ENCODE peak calls at places on chromosome 21, in five cellular contexts. H is colonic mucosa, T is kidney, V is right lobe of liver, S is fibroblast of lung. R is an unnamed sample.

GRCh38 chr21:46168238-46168637 is 12.9 kb upstream of the FTCD start:
- DNase-seq in H (peak; percentile 7), T (peak; percentile 71), V (no peak), S (no peak), R (no peak)

GRCh38 chr21:44996983-44997936 is 57.4 kb downstream of the SLX9 start:
- DNase-seq in H (no peak), T (peak; percentile 70), V (peak; percentile 50), S (no peak), R (no peak)

GRCh38 chr21:17128132-17128531 is 384.7 kb upstream of the CXADR start:
- DNase-seq in H (no peak), T (no peak), V (no peak), S (no peak), R (no peak)

GRCh38 chr21:44929799-44930542 is 9.3 kb upstream of the ITGB2 start:
- DNase-seq in H (no peak), T (peak; percentile 50), V (peak; percentile 37), S (no peak), R (no peak)

GRCh38 chr21:38751379-38752050 is 54.2 kb upstream of the ETS2 start:
- DNase-seq in H (no peak), T (peak; percentile 87), V (no peak), S (peak; percentile 81), R (no peak)

GRCh38 chr21:44760376-44760775 is 41.2 kb downstream of the UBE2G2 start:
- DNase-seq in H (no peak), T (no peak), V (no peak), S (no peak), R (no peak)

GRCh38 chr21:45381865-45382697 is 22.9 kb upstream of the COL18A1 start:
- DNase-seq in H (no peak), T (peak; percentile 73), V (peak; percentile 38), S (no peak), R (no peak)

GRCh38 chr21:36700961-36701911 is 2.3 kb downstream of the SIM2 start:
- DNase-seq in H (no peak), T (peak; percentile 75), V (no peak), S (no peak), R (no peak)

GRCh38 chr21:45277101-45278045 is 10.3 kb downstream of the POFUT2 start:
- DNase-seq in H (no peak), T (peak; percentile 74), V (peak; percentile 49), S (no peak), R (no peak)

GRCh38 chr21:45598109-45598508 is 45.4 kb upstream of the PCBP3 start:
- DNase-seq in H (no peak), T (peak; percentile 59), V (peak; percentile 42), S (no peak), R (no peak)

GRCh38 chr21:36854391-36854790 is 112.1 kb downstream of the HLCS start:
- DNase-seq in H (peak; percentile 53), T (no peak), V (no peak), S (no peak), R (peak; percentile 22)

GRCh38 chr21:39484711-39485264 is 33.0 kb downstream of the SH3BGR start:
- DNase-seq in H (no peak), T (no peak), V (no peak), S (peak; percentile 17), R (no peak)

GRCh38 chr21:46005481-46005881 is 23.9 kb downstream of the COL6A1 start:
- DNase-seq in H (peak; percentile 11), T (no peak), V (no peak), S (no peak), R (no peak)

GRCh38 chr21:38938343-38938742 is 132.6 kb downstream of the ETS2 start:
- DNase-seq in H (no peak), T (no peak), V (no peak), S (no peak), R (no peak)

GRCh38 chr21:22885079-22885478 is 1886.9 kb downstream of the NCAM2 start:
- DNase-seq in H (no peak), T (no peak), V (no peak), S (no peak), R (no peak)

GRCh38 chr21:17472592-17473271 is 40.1 kb upstream of the CXADR start:
- DNase-seq in H (peak; percentile 80), T (no peak), V (peak; percentile 60), S (no peak), R (peak; percentile 99)

GRCh38 chr21:17089121-17089520 is 423.7 kb upstream of the CXADR start:
- DNase-seq in H (no peak), T (no peak), V (no peak), S (no peak), R (no peak)

GRCh38 chr21:36459098-36459497 is 20.8 kb downstream of the CLDN14 start:
- DNase-seq in H (no peak), T (no peak), V (no peak), S (no peak), R (no peak)

GRCh38 chr21:45146301-45146700 is 71.9 kb downstream of the ADARB1 start:
- DNase-seq in H (no peak), T (no peak), V (no peak), S (no peak), R (no peak)

GRCh38 chr21:14452031-14452778 is 69.3 kb upstream of the HSPA13 start:
- DNase-seq in H (no peak), T (no peak), V (no peak), S (no peak), R (no peak)

GRCh38 chr21:19475525-19475924 is 1071.9 kb upstream of the TMPRSS15 start:
- DNase-seq in H (no peak), T (no peak), V (no peak), S (no peak), R (no peak)

GRCh38 chr21:45383615-45384201 is 21.3 kb upstream of the COL18A1 start:
- DNase-seq in H (no peak), T (peak; percentile 64), V (peak; percentile 50), S (no peak), R (no peak)

GRCh38 chr21:19321688-19322087 is 918.1 kb upstream of the TMPRSS15 start:
- DNase-seq in H (no peak), T (no peak), V (no peak), S (no peak), R (no peak)

DNA sequence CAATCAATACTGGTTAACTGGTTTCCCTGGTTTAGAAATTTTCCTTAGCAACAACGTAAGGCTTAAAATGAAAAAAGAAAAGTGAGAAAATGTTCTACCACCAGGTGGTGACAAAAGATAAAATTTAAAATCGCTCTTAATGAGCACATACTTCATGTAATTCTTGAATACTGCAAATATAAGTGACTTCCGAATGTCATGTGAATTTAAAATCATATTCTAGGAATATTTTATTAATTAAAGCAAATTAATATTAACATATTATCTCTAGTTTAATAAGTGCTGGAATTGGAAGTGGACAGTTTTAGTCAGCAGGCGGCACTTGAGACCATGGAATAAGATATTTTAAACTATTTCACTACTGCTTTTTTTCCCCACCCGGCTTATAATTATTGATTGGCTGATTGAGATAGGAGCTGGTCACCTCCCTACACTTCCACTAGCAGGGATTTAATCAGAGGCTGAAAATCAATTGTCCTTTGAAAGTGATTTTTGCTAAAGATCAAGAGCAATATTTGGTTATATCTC is 5.0 kb upstream of the ADAMTS1 start:
- DNase-seq in H (no peak), T (no peak), V (no peak), S (peak; percentile 29), R (peak; percentile 33)
- H3K4me3 ChIP-seq in H (no peak overlapping the region), T (no peak overlapping the region), V (no peak overlapping the region), S (no peak overlapping the region), R (no peak overlapping the region)

GRCh38 chr21:43605320-43606244 is 53.7 kb downstream of the HSF2BP start:
- DNase-seq in H (no peak), T (no peak), V (no peak), S (no peak), R (no peak)

GRCh38 chr21:43604505-43605204 is 54.6 kb downstream of the HSF2BP start:
- DNase-seq in H (no peak), T (no peak), V (no peak), S (no peak), R (no peak)

GRCh38 chr21:43603230-43603626 is 56.1 kb downstream of the HSF2BP start:
- DNase-seq in H (no peak), T (no peak), V (no peak), S (no peak), R (no peak)

GRCh38 chr21:43602277-43603229 is 56.7 kb downstream of the HSF2BP start:
- DNase-seq in H (no peak), T (no peak), V (no peak), S (no peak), R (no peak)

GRCh38 chr21:43603641-43604504 is 55.4 kb downstream of the HSF2BP start:
- DNase-seq in H (no peak), T (no peak), V (no peak), S (peak; percentile 71), R (no peak)
- H3K27ac ChIP-seq in H (no peak overlapping the region), T (no peak overlapping the region), V (no peak overlapping the region), S (no peak overlapping the region), R (peak overlapping the region; percentile 21)

GRCh38 chr21:34986561-34987533 is 62.3 kb downstream of the RUNX1 start:
- DNase-seq in H (no peak), T (no peak), V (no peak), S (peak; percentile 98), R (peak; percentile 42)

GRCh38 chr21:34980423-34981115 is 68.5 kb downstream of the RUNX1 start:
- DNase-seq in H (no peak), T (no peak), V (no peak), S (peak; percentile 65), R (no peak)

GRCh38 chr21:34981793-34982192 is 67.3 kb downstream of the RUNX1 start:
- DNase-seq in H (no peak), T (no peak), V (no peak), S (no peak), R (no peak)

GRCh38 chr21:34984356-34984755 is 64.7 kb downstream of the RUNX1 start:
- DNase-seq in H (no peak), T (no peak), V (no peak), S (no peak), R (no peak)

DNA sequence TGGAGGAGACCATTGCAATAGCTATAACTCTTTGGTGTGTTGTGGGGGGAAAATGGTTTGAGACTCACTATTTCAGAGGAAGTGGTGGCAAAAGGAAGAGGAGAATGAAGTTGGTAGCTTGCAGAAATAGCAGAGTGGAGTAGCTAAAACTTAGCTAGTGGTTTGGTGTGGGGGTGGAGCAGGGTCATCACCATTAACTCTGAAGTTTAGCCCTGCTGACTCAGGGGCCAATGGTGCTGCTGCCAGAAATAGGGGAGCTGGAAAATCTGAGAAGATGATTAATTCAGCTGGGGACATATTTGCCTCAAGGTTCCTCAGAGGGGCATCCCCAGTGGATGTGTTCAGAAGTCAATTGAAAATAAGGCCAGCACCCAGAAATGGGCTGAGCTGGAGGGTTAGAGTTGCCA is 65.4 kb downstream of the RUNX1 start:
- DNase-seq in H (no peak), T (no peak), V (no peak), S (peak; percentile 86), R (no peak)
- H3K4me1 ChIP-seq in H (no peaks in the 10 kb centered on the region), T (peaks cover 9% of the 10 kb centered on the region), V (no peaks in the 10 kb centered on the region), S (peaks cover 10% of the 10 kb centered on the region), R (no peaks in the 10 kb centered on the region)

DNA sequence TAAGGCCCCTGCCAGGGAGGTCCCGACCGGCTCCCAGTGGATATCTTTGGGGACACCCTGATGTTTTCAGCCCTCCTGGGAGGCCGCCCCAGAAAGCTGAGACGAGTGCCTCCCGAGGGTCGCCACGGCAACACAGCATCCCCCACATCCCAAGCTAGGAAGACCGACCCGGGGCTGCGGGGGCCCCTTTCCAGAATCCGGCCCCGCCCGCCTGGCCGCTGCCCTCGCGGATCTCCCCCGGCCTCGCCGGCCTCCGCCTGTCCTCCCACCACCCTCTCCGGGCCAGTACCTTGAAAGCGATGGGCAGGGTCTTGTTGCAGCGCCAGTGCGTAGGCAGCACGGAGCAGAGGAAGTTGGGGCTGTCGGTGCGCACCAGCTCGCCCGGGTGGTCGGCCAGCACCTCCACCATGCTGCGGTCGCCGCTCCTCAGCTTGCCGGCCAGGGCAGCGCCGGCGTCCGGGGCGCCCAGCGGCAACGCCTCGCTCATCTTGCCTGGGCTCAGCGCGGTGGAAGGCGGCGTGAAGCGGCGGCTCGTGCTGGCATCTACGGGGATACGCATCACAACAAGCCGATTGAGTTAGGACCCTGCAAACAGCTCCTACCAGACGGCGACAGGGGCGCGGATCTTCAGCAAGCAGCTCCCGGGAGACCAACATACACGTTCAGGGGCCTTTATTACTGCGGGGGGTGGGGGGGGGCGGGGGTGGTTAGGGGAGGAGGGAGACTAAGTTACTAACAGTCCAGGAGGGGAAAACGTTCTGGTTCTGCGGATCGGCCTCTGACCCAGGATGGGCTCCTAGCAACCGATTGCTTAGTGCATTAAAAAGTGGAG is 162.3 kb downstream of the RUNX1 start:
- DNase-seq in H (peak; percentile 44), T (peak; percentile 81), V (peak; percentile 65), S (no peak), R (peak; percentile 35)
- H3K4me3 ChIP-seq in H (peak overlapping the region; percentile 62), T (peak overlapping the region; percentile 69), V (peak overlapping the region; percentile 60), S (peak overlapping the region; percentile 75), R (peak overlapping the region; percentile 71)